ENCODE peak calls at places on chromosomes 1 and 21, in five cellular contexts. R, A, M, Y and I are unnamed samples.

GRCh38 chr1:33256335-33256700 is at the start of gene ZNF362:
- DNase-seq in R (peak; percentile 79), A (peak; percentile 89), M (peak; percentile 2), Y (no peak), I (peak; percentile 76)

GRCh38 chr21:38494254-38494648 is 4.0 kb downstream of the ERG start:
- DNase-seq in R (no peak), A (no peak), M (no peak), Y (no peak), I (no peak)

GRCh38 chr1:23722652-23723051 is 20.6 kb upstream of the ELOA start:
- DNase-seq in R (no peak), A (no peak), M (no peak), Y (no peak), I (no peak)

GRCh38 chr1:27356628-27357280 is 10.0 kb downstream of the MAP3K6 start:
- DNase-seq in R (peak; percentile 46), A (no peak), M (no peak), Y (no peak), I (no peak)

GRCh38 chr1:64895500-64895899 is 70.8 kb downstream of the JAK1 start:
- DNase-seq in R (no peak), A (peak; percentile 56), M (peak; percentile 85), Y (no peak), I (no peak)

GRCh38 chr1:156434976-156435550 is 65.5 kb downstream of the MEF2D start:
- DNase-seq in R (no peak), A (no peak), M (no peak), Y (no peak), I (no peak)

GRCh38 chr1:241507189-241507820 is 12.2 kb downstream of the FH start:
- DNase-seq in R (no peak), A (no peak), M (no peak), Y (no peak), I (no peak)

GRCh38 chr1:1462318-1462966 is 9.1 kb upstream of the ATAD3B start:
- DNase-seq in R (no peak), A (peak; percentile 49), M (no peak), Y (peak; percentile 40), I (no peak)

GRCh38 chr1:38431669-38432376 is 385.2 kb upstream of the POU3F1 start:
- DNase-seq in R (no peak), A (no peak), M (no peak), Y (no peak), I (no peak)

GRCh38 chr1:21706151-21706835 is 37.1 kb upstream of the RAP1GAP start:
- DNase-seq in R (no peak), A (no peak), M (peak; percentile 91), Y (no peak), I (peak; percentile 22)